ENCODE peak calls at places on chromosomes 11 and 22, in five cellular contexts. A is Calu3, B is left ventricle myocardium inferior, D is brain microvascular endothelial cell, Q is spleen. O is an unnamed sample.

GRCh38 chr11:124799384-124800225 is 601 bp downstream of the MSANTD2 start:
- DNase-seq in A (peak), B (peak), D (no peak), Q (peak), O (no peak)

GRCh38 chr22:42337356-42337755 is 66.9 kb upstream of the TCF20 start:
- DNase-seq in A (no peak), B (no peak), D (no peak), Q (no peak), O (no peak)

GRCh38 chr11:17098038-17098437 is 20.6 kb upstream of the RPS13 start:
- DNase-seq in A (no peak), B (no peak), D (no peak), Q (no peak), O (no peak)

GRCh38 chr11:18063131-18063530 is 17.1 kb upstream of the TPH1 start:
- DNase-seq in A (no peak), B (no peak), D (no peak), Q (no peak), O (no peak)

GRCh38 chr11:92409956-92410355 is 185.3 kb downstream of the FAT3 start:
- DNase-seq in A (no peak), B (no peak), D (no peak), Q (no peak), O (no peak)

GRCh38 chr11:85685820-85686459 is at the start of gene CCDC89:
- DNase-seq in A (no peak), B (peak), D (peak), Q (peak), O (no peak)

GRCh38 chr11:2089536-2090165 is 49.5 kb downstream of the IGF2 start:
- DNase-seq in A (peak), B (no peak), D (no peak), Q (peak), O (no peak)

GRCh38 chr11:111541209-111542061 is 915 bp downstream of the LAYN start:
- DNase-seq in A (peak), B (peak), D (peak), Q (peak), O (no peak)

GRCh38 chr11:68380786-68381622 is 68.6 kb downstream of the LRP5 start:
- DNase-seq in A (no peak), B (peak), D (no peak), Q (no peak), O (no peak)

GRCh38 chr11:103450241-103450640 is 341.0 kb downstream of the DYNC2H1 start:
- DNase-seq in A (no peak), B (no peak), D (peak), Q (no peak), O (no peak)

GRCh38 chr22:39995346-39996252 is 845 bp downstream of the FAM83F start:
- DNase-seq in A (peak), B (no peak), D (no peak), Q (no peak), O (no peak)

GRCh38 chr22:41334215-41334614 is 32.9 kb downstream of the ZC3H7B start:
- DNase-seq in A (no peak), B (no peak), D (no peak), Q (no peak), O (no peak)

GRCh38 chr11:126969865-126970479 is 30.6 kb downstream of the KIRREL3 start:
- DNase-seq in A (peak), B (no peak), D (peak), Q (no peak), O (no peak)

GRCh38 chr11:17743808-17744119 is 9.2 kb downstream of the KCNC1 start:
- DNase-seq in A (no peak), B (no peak), D (no peak), Q (peak), O (peak)

GRCh38 chr11:122748968-122749687 is 89.2 kb upstream of the CRTAM start:
- DNase-seq in A (no peak), B (no peak), D (peak), Q (no peak), O (no peak)

GRCh38 chr22:49657275-49657973 is 170.2 kb downstream of the BRD1 start:
- DNase-seq in A (no peak), B (peak), D (no peak), Q (peak), O (no peak)

GRCh38 chr11:2419638-2420501 is 19.3 kb downstream of the TSSC4 start:
- DNase-seq in A (peak), B (peak), D (peak), Q (peak), O (no peak)

GRCh38 chr11:78564889-78565467 is 9.7 kb downstream of the NARS2 start:
- DNase-seq in A (no peak), B (no peak), D (no peak), Q (no peak), O (no peak)

GRCh38 chr11:2517386-2518064 is 72.7 kb downstream of the KCNQ1 start:
- DNase-seq in A (no peak), B (peak), D (no peak), Q (peak), O (no peak)

GRCh38 chr11:107293677-107294344 is 163.8 kb downstream of the CWF19L2 start:
- DNase-seq in A (peak), B (no peak), D (peak), Q (no peak), O (peak)

GRCh38 chr22:36830601-36831000 is 13.8 kb upstream of the PVALB start:
- DNase-seq in A (no peak), B (no peak), D (no peak), Q (no peak), O (no peak)

GRCh38 chr11:95863486-95864140 is 60.3 kb downstream of the MTMR2 start:
- DNase-seq in A (no peak), B (no peak), D (peak), Q (no peak), O (no peak)

GRCh38 chr11:75481602-75482309 is 44.0 kb downstream of the GDPD5 start:
- DNase-seq in A (no peak), B (no peak), D (no peak), Q (no peak), O (no peak)

GRCh38 chr11:64208796-64209562 is 2.5 kb downstream of the FERMT3 start:
- DNase-seq in A (no peak), B (no peak), D (no peak), Q (no peak), O (no peak)

GRCh38 chr11:93842034-93842433 is 8.4 kb downstream of the VSTM5 start:
- DNase-seq in A (no peak), B (no peak), D (no peak), Q (no peak), O (no peak)

GRCh38 chr11:84922212-84922805 is 704.8 kb downstream of the DLG2 start:
- DNase-seq in A (no peak), B (no peak), D (no peak), Q (no peak), O (no peak)

GRCh38 chr11:64989416-64989815 is 7.4 kb downstream of the BATF2 start:
- DNase-seq in A (no peak), B (no peak), D (no peak), Q (peak), O (no peak)

GRCh38 chr22:40345801-40346177 is 511 bp upstream of the ADSL start:
- DNase-seq in A (no peak), B (no peak), D (no peak), Q (peak), O (no peak)

GRCh38 chr11:83238111-83238510 is 44.6 kb downstream of the ANKRD42 start:
- DNase-seq in A (no peak), B (no peak), D (no peak), Q (no peak), O (no peak)

GRCh38 chr11:95469268-95469667 is 238.3 kb upstream of the SESN3 start:
- DNase-seq in A (no peak), B (no peak), D (no peak), Q (no peak), O (no peak)

GRCh38 chr22:29842740-29843139 is 4.7 kb upstream of the ASCC2 start:
- DNase-seq in A (peak), B (no peak), D (peak), Q (no peak), O (no peak)

GRCh38 chr11:78207532-78208256 is 19.0 kb downstream of the USP35 start:
- DNase-seq in A (no peak), B (peak), D (no peak), Q (no peak), O (no peak)

GRCh38 chr11:469684-470667 is 19.9 kb downstream of the PTDSS2 start:
- DNase-seq in A (no peak), B (no peak), D (peak), Q (peak), O (no peak)
- TF ChIP-seq CTCF in A (no peak), B (peak), D (peak), Q (no peak), O (peak)

GRCh38 chr22:22684605-22685561 is 40.5 kb downstream of the GGTLC2 start:
- DNase-seq in A (peak), B (no peak), D (peak), Q (peak), O (no peak)
- TF ChIP-seq CTCF in A (peak), B (peak), D (peak), Q (no peak), O (peak)

GRCh38 chr11:133896642-133897330 is 51.5 kb upstream of the SPATA19 start:
- DNase-seq in A (no peak), B (no peak), D (no peak), Q (no peak), O (no peak)

GRCh38 chr11:133898770-133899115 is 53.4 kb upstream of the SPATA19 start:
- DNase-seq in A (no peak), B (no peak), D (no peak), Q (no peak), O (no peak)

GRCh38 chr11:133897331-133897650 is 52.0 kb upstream of the SPATA19 start:
- DNase-seq in A (no peak), B (no peak), D (no peak), Q (no peak), O (no peak)

GRCh38 chr11:133896028-133896427 is 50.7 kb upstream of the SPATA19 start:
- DNase-seq in A (no peak), B (no peak), D (no peak), Q (no peak), O (no peak)

DNA sequence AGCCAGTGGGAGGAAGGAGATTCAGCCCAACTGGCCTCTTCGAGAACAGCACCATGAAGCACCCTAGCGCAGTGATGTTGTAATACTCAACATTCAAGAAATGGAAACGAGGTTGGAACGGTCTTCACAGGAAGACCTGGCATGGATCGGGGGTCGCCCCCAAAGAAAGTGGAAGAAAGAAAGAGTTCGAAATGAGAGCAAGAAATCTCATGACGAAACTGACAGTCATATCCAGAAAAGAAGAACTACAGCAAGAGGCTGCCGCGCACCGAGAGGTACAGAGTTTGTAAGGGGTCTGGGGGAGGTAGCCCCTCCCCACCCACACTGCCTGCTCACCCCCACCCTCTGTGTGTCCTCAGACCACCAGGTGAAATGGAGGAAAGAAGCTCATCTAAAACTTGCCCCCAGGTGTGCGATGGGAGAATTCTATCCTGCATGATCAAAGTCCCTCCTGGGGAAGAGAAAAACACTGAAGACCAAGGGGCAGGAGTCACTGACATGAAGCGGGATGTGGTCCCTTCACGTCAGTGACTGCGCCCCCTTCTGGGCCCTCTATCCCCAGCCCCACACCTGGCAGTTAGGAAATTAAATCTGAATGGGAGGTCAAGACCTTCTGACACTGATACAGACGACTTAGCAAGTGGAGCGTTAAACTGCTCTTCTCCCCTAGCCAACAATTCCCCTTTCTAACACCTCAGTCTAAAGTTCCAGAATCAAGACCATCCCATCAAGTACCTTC is 52.9 kb upstream of the SPATA19 start:
- DNase-seq in A (no peak), B (no peak), D (no peak), Q (no peak), O (no peak)
- TF ChIP-seq CTCF in A (no peak), B (no peak), D (no peak), Q (no peak), O (no peak)

GRCh38 chr11:132114185-132114584 is 743.8 kb downstream of the NTM start:
- DNase-seq in A (no peak), B (no peak), D (no peak), Q (no peak), O (no peak)
- TF ChIP-seq CTCF in A (no peak), B (peak), D (peak), Q (no peak), O (peak)

GRCh38 chr22:23591846-23592245 is 11.8 kb upstream of the IGLL1 start:
- DNase-seq in A (no peak), B (no peak), D (no peak), Q (peak), O (peak)

GRCh38 chr22:23591203-23591791 is 11.2 kb upstream of the IGLL1 start:
- DNase-seq in A (peak), B (peak), D (peak), Q (peak), O (peak)
- TF ChIP-seq CTCF in A (peak), B (peak), D (peak), Q (peak), O (peak)

DNA sequence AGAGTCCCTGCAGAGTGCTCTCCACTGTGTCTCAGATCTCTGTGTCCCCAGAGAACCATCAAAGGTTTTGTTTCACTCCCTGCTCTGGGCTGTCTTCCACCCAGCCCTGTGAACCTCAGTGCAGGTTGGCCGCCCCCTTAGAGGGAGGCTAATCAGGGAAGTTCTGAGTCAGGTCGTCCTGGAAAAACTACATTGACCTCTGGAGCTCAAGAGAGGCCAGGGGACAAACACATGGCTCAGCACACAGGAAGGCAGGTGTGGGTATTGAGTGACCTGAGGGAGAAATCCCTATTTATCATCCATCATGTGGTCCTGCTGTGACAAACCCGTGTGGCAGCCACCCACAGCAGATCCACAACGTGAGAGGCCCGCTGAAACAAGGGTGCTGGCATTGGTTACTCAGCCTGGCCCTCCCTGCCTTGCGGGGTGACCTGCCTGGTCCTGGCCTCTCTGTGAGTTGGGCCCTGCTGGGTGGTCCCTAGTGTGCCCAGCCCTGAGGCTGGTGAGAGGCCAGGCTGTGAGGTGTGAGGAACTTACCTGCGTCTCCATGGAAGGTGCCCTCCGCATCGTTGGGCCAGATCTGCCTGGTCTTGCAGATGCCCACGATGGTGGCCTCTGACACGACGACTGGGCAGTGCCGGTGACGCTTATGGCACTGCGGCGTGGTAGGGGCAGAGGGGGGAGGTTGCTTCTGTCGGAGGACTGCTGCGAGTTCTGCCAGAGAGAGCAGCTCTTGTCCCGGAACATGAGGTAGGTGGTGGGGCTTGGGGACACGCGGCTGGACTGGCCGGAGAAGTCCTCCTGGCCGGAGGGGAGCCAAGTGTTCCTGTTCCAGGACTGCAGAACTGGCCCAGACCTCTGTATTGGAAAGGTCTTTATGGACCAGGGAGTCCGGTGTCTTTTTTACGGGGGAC is 671 bp upstream of the BCR start:
- DNase-seq in A (peak), B (peak), D (no peak), Q (peak), O (no peak)
- TF ChIP-seq CTCF in A (no peak), B (no peak), D (no peak), Q (no peak), O (no peak)

DNA sequence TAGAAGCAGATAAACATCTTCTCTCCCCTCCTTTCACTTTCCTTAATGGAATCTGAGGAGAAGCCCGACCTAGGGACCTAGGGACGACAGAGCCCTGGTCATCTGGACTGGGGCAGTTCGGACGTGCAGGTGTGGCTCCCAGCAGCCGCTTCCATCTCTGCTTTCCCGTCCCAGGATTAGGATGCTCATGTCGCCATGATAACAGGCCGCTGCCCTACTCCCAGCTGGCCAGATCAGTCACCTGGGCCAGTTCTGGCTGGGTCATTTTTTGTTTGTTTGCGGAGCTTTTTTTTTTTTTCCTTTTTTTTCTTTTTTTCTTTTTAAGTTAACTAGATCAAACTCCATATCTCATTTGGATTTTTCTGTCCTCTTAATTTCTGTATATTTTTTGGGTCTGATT is 166.3 kb upstream of the TTC12 start:
- DNase-seq in A (no peak), B (no peak), D (no peak), Q (no peak), O (no peak)
- TF ChIP-seq CTCF in A (no peak), B (no peak), D (no peak), Q (no peak), O (no peak)

GRCh38 chr11:67044496-67044895 is 12.2 kb upstream of the RHOD start:
- DNase-seq in A (no peak), B (no peak), D (no peak), Q (no peak), O (no peak)

GRCh38 chr11:67045314-67045713 is 11.3 kb upstream of the RHOD start:
- DNase-seq in A (no peak), B (no peak), D (peak), Q (no peak), O (no peak)

GRCh38 chr11:67041602-67042001 is 15.0 kb upstream of the RHOD start:
- DNase-seq in A (no peak), B (no peak), D (no peak), Q (no peak), O (no peak)

GRCh38 chr11:67043572-67044329 is 12.9 kb upstream of the RHOD start:
- DNase-seq in A (no peak), B (no peak), D (no peak), Q (no peak), O (no peak)

GRCh38 chr11:67040147-67040546 is 16.5 kb upstream of the RHOD start:
- DNase-seq in A (no peak), B (no peak), D (no peak), Q (no peak), O (no peak)
- TF ChIP-seq CTCF in A (no peak), B (no peak), D (peak), Q (no peak), O (no peak)

DNA sequence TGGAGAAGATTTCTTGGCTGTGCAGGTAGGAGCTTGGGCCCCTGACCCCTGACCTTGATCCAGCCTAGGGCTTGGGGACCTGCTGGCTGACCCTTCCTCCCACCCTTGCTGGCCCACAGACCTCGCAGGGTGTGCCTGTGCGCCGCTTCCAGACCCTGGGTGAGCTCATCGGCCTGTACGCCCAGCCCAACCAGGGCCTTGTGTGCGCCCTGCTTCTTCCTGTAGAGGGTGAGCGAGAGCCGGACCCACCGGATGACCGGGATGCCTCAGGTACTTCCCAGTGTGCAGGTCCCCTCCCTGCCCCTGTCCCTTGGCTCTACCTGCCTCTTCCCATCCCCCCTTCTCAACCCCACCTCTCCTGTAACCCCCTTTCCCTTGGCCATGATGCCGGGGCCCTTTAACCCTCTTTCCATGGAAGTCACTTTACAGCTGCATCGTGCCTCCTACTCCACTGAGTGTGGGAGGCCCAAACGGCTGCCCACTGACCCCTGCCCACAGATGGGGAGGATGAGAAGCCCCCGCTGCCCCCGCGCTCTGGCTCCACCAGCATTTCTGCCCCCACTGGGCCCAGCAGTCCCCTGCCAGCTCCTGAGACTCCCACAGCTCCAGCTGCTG is 3.8 kb downstream of the INPPL1 start:
- DNase-seq in A (no peak), B (no peak), D (no peak), Q (peak), O (peak)
- TF ChIP-seq CTCF in A (no peak), B (peak), D (peak), Q (no peak), O (peak)

O was measured in chondrocyte.